ENCODE peak calls at places on chromosomes 16 and 17, in nine cellular contexts. A is HuH-7; V is caudate nucleus; H is neuronal stem cell; K is T-cell; F is NCI-H1048; M is epithelial cell of proximal tubule; E is effector CD4-positive, alpha-beta T cell; J is effector memory CD4-positive, alpha-beta T cell. I is an unnamed sample.
A peak's percentile ranks its signal among the peaks of the same experiment; 100 is the strongest.

GRCh38 chr16:12011565-12011964 is 35.0 kb downstream of the SNX29 start:
- DNase-seq in A (no peak), V (no peak), H (no peak), K (no peak), F (no peak), M (no peak), E (no peak), J (no peak), I (no peak)

GRCh38 chr17:72538921-72539352 is 418.1 kb downstream of the SOX9 start:
- DNase-seq in A (no peak), V (peak; percentile 35), H (no peak), K (no peak), F (no peak), M (no peak), E (no peak), J (no peak), I (no peak)

GRCh38 chr16:66228791-66229190 is 137.7 kb upstream of the CDH5 start:
- DNase-seq in A (no peak), V (no peak), H (no peak), K (no peak), F (no peak), M (no peak), E (no peak), J (no peak), I (no peak)

GRCh38 chr16:88035292-88035691 is 84.1 kb downstream of the BANP start:
- DNase-seq in A (no peak), V (no peak), H (no peak), K (no peak), F (no peak), M (no peak), E (no peak), J (no peak), I (no peak)

GRCh38 chr16:50267651-50268050 is 1.3 kb downstream of the ADCY7 start:
- DNase-seq in A (no peak), V (no peak), H (no peak), K (peak; percentile 36), F (no peak), M (no peak), E (no peak), J (peak; percentile 31), I (no peak)

GRCh38 chr17:80859004-80859941 is 132.4 kb upstream of the CHMP6 start:
- DNase-seq in A (no peak), V (peak; percentile 31), H (no peak), K (no peak), F (no peak), M (peak; percentile 41), E (no peak), J (no peak), I (no peak)

GRCh38 chr17:76053230-76054111 is 18.8 kb downstream of the SRP68 start:
- DNase-seq in A (no peak), V (no peak), H (no peak), K (no peak), F (no peak), M (peak; percentile 40), E (no peak), J (no peak), I (no peak)

GRCh38 chr16:57732011-57732410 is 3.6 kb upstream of the KATNB1 start:
- DNase-seq in A (no peak), V (no peak), H (no peak), K (no peak), F (no peak), M (no peak), E (no peak), J (no peak), I (no peak)

GRCh38 chr16:54936979-54937672 is 6.5 kb downstream of the IRX5 start:
- DNase-seq in A (peak; percentile 59), V (no peak), H (peak; percentile 83), K (no peak), F (peak; percentile 39), M (no peak), E (no peak), J (no peak), I (no peak)

I was measured in HepG2.